ENCODE peak calls at places on chromosomes 7 and 10, in nine cellular contexts. Z is activated CD4-positive, CD25-positive, alpha-beta regulatory T cell treated with anti-CD3 and anti-CD28 coated beads, Interleukin-2, amount 50 U/mL, for 72 hours; M is LoVo; I is activated CD8-positive, alpha-beta T cell treated with anti-CD3 and anti-CD28 coated beads for 36 hours; Q is NCI-H748 treated with DMSO at 0.1 percent for 48 hours; H is stimulated activated CD4-positive, alpha-beta T cell treated with anti-CD3 and anti-CD28 coated beads, TNF-alpha, amount 100 ng/mL, for 24 hours; W is NCI-H2171 treated with DMSO at 0.1 percent for 48 hours; N is GM20000; V is SW 1271. R is an unnamed sample.

GRCh38 chr10:25063157-25063556 is 46.7 kb downstream of the THNSL1 start:
- DNase-seq in Z (no peak), M (no peak), I (no peak), Q (no peak), H (no peak), W (no peak), N (no peak), V (no peak), R (no peak)

GRCh38 chr7:18212788-18213187 is 185.1 kb upstream of the PRPS1L1 start:
- DNase-seq in Z (no peak), M (no peak), I (no peak), Q (no peak), H (no peak), W (peak; percentile 66), N (no peak), V (no peak), R (no peak)

GRCh38 chr10:124099603-124100002 is 6.2 kb upstream of the CHST15 start:
- DNase-seq in Z (no peak), M (no peak), I (no peak), Q (no peak), H (no peak), W (no peak), N (no peak), V (no peak), R (no peak)

GRCh38 chr10:77026148-77026547 is 611.5 kb downstream of the KCNMA1 start:
- DNase-seq in Z (no peak), M (no peak), I (no peak), Q (no peak), H (no peak), W (no peak), N (no peak), V (no peak), R (no peak)

GRCh38 chr7:13981070-13981469 is 8.4 kb downstream of the ETV1 start:
- DNase-seq in Z (no peak), M (peak; percentile 88), I (no peak), Q (no peak), H (no peak), W (peak; percentile 30), N (no peak), V (peak; percentile 79), R (no peak)

GRCh38 chr10:5625992-5626777 is 40.2 kb downstream of the ASB13 start:
- DNase-seq in Z (no peak), M (no peak), I (no peak), Q (no peak), H (no peak), W (peak; percentile 53), N (no peak), V (no peak), R (no peak)

GRCh38 chr10:77793831-77794230 is 132.7 kb downstream of the DLG5 start:
- DNase-seq in Z (no peak), M (no peak), I (no peak), Q (no peak), H (no peak), W (no peak), N (no peak), V (no peak), R (no peak)

GRCh38 chr10:118276203-118276602 is 65.9 kb downstream of the FAM204A start:
- DNase-seq in Z (no peak), M (no peak), I (no peak), Q (no peak), H (no peak), W (no peak), N (no peak), V (no peak), R (no peak)

GRCh38 chr7:45568536-45569289 is 5.5 kb upstream of the ADCY1 start:
- DNase-seq in Z (no peak), M (no peak), I (no peak), Q (no peak), H (no peak), W (no peak), N (no peak), V (no peak), R (no peak)

GRCh38 chr7:45238806-45239205 is 81.2 kb downstream of the RAMP3 start:
- DNase-seq in Z (no peak), M (no peak), I (no peak), Q (no peak), H (no peak), W (peak; percentile 49), N (no peak), V (no peak), R (no peak)